ENCODE peak calls at places on chromosome 4, in six cellular contexts. One of them, this sample, is unnamed.

GRCh38 chr4:119314356-119314755 is 7.6 kb downstream of the FABP2 start:
- DNase-seq in cardiac muscle cell: peak; percentile 64
- DNase-seq in pancreas: no peak
- DNase-seq in tibial artery: no peak
- DNase-seq in IMR-90: peak; percentile 59
- DNase-seq in tibial nerve: no peak
- DNase-seq in this sample: no peak

GRCh38 chr4:152258804-152259708 is 276.8 kb downstream of the FBXW7 start:
- DNase-seq in tibial artery: no peak
- DNase-seq in pancreas: no peak
- DNase-seq in tibial nerve: no peak
- DNase-seq in cardiac muscle cell: no peak
- DNase-seq in IMR-90: peak; percentile 73
- DNase-seq in this sample: no peak

GRCh38 chr4:158015241-158015640 is 157.6 kb downstream of the GASK1B start:
- DNase-seq in IMR-90: peak; percentile 60
- DNase-seq in pancreas: no peak
- DNase-seq in tibial nerve: no peak
- DNase-seq in cardiac muscle cell: no peak
- DNase-seq in tibial artery: no peak
- DNase-seq in this sample: no peak

GRCh38 chr4:117793786-117794369 is 240.4 kb upstream of the NDST3 start:
- DNase-seq in tibial nerve: no peak
- DNase-seq in tibial artery: no peak
- DNase-seq in cardiac muscle cell: no peak
- DNase-seq in IMR-90: no peak
- DNase-seq in pancreas: no peak
- DNase-seq in this sample: no peak

GRCh38 chr4:185532327-185532726 is 3.0 kb downstream of the PDLIM3 start:
- DNase-seq in tibial artery: peak; percentile 62
- DNase-seq in pancreas: no peak
- DNase-seq in tibial nerve: no peak
- DNase-seq in cardiac muscle cell: no peak
- DNase-seq in IMR-90: no peak
- DNase-seq in this sample: no peak

GRCh38 chr4:106496066-106496465 is 127.5 kb upstream of the GIMD1 start:
- DNase-seq in tibial nerve: no peak
- DNase-seq in pancreas: no peak
- DNase-seq in tibial artery: no peak
- DNase-seq in IMR-90: no peak
- DNase-seq in cardiac muscle cell: no peak
- DNase-seq in this sample: no peak

GRCh38 chr4:103499094-103499493 is 220.7 kb downstream of the TACR3 start:
- DNase-seq in cardiac muscle cell: no peak
- DNase-seq in tibial nerve: no peak
- DNase-seq in tibial artery: no peak
- DNase-seq in pancreas: no peak
- DNase-seq in IMR-90: no peak
- DNase-seq in this sample: no peak

GRCh38 chr4:177505171-177505615 is 63.0 kb upstream of the AGA start:
- DNase-seq in tibial nerve: no peak
- DNase-seq in IMR-90: no peak
- DNase-seq in cardiac muscle cell: no peak
- DNase-seq in pancreas: no peak
- DNase-seq in tibial artery: no peak
- DNase-seq in this sample: no peak

GRCh38 chr4:8608714-8609391 is 16.3 kb downstream of the CPZ start:
- DNase-seq in tibial artery: no peak
- DNase-seq in IMR-90: no peak
- DNase-seq in pancreas: no peak
- DNase-seq in cardiac muscle cell: no peak
- DNase-seq in tibial nerve: no peak
- DNase-seq in this sample: no peak

GRCh38 chr4:109996531-109996930 is 83.8 kb downstream of the EGF start:
- DNase-seq in pancreas: no peak
- DNase-seq in tibial artery: no peak
- DNase-seq in IMR-90: no peak
- DNase-seq in cardiac muscle cell: no peak
- DNase-seq in tibial nerve: no peak
- DNase-seq in this sample: no peak

GRCh38 chr4:33149658-33150057 is 2429.5 kb downstream of the PCDH7 start:
- DNase-seq in tibial artery: no peak
- DNase-seq in cardiac muscle cell: no peak
- DNase-seq in pancreas: no peak
- DNase-seq in tibial nerve: no peak
- DNase-seq in IMR-90: no peak
- DNase-seq in this sample: no peak

GRCh38 chr4:8730681-8731080 is 138.1 kb downstream of the CPZ start:
- DNase-seq in tibial artery: peak; percentile 14
- DNase-seq in pancreas: no peak
- DNase-seq in IMR-90: no peak
- DNase-seq in cardiac muscle cell: no peak
- DNase-seq in tibial nerve: no peak
- DNase-seq in this sample: no peak

GRCh38 chr4:48756689-48757220 is 23.3 kb downstream of the FRYL start:
- DNase-seq in tibial artery: no peak
- DNase-seq in cardiac muscle cell: no peak
- DNase-seq in pancreas: no peak
- DNase-seq in IMR-90: peak; percentile 53
- DNase-seq in tibial nerve: no peak
- DNase-seq in this sample: no peak

GRCh38 chr4:15690020-15690809 is 8.6 kb downstream of the FAM200B start:
- DNase-seq in tibial nerve: no peak
- DNase-seq in pancreas: no peak
- DNase-seq in tibial artery: no peak
- DNase-seq in cardiac muscle cell: no peak
- DNase-seq in IMR-90: peak; percentile 93
- DNase-seq in this sample: no peak

GRCh38 chr4:145819246-145820181 is 119.1 kb downstream of the ZNF827 start:
- DNase-seq in IMR-90: no peak
- DNase-seq in tibial nerve: no peak
- DNase-seq in pancreas: no peak
- DNase-seq in tibial artery: no peak
- DNase-seq in cardiac muscle cell: no peak
- DNase-seq in this sample: no peak
- H3K36me3 ChIP-seq in IMR-90: peaks cover 2% of the 10 kb centered on the region
- H3K36me3 ChIP-seq in tibial nerve: no peaks in the 10 kb centered on the region
- H3K36me3 ChIP-seq in pancreas: no peaks in the 10 kb centered on the region
- H3K36me3 ChIP-seq in tibial artery: no peaks in the 10 kb centered on the region
- H3K36me3 ChIP-seq in cardiac muscle cell: peaks cover 41% of the 10 kb centered on the region
- H3K36me3 ChIP-seq in this sample: peaks cover 22% of the 10 kb centered on the region

GRCh38 chr4:148068065-148068911 is 336.4 kb downstream of the ARHGAP10 start:
- DNase-seq in tibial nerve: no peak
- DNase-seq in pancreas: no peak
- DNase-seq in tibial artery: no peak
- DNase-seq in cardiac muscle cell: no peak
- DNase-seq in IMR-90: no peak
- DNase-seq in this sample: no peak
- TF ChIP-seq CTCF in tibial nerve: no peak
- TF ChIP-seq CTCF in pancreas: no peak
- TF ChIP-seq CTCF in tibial artery: no peak
- TF ChIP-seq CTCF in cardiac muscle cell: no peak
- TF ChIP-seq CTCF in IMR-90: no peak
- TF ChIP-seq CTCF in this sample: no peak

GRCh38 chr4:477686-478085 is 21.3 kb downstream of the ZNF721 start:
- DNase-seq in cardiac muscle cell: no peak
- DNase-seq in tibial nerve: no peak
- DNase-seq in tibial artery: no peak
- DNase-seq in IMR-90: no peak
- DNase-seq in pancreas: no peak
- DNase-seq in this sample: no peak

GRCh38 chr4:473575-474457 is 25.1 kb downstream of the ZNF721 start:
- DNase-seq in tibial nerve: peak; percentile 90
- DNase-seq in tibial artery: peak; percentile 95
- DNase-seq in pancreas: peak; percentile 92
- DNase-seq in IMR-90: peak; percentile 99
- DNase-seq in cardiac muscle cell: peak; percentile 98
- DNase-seq in this sample: peak; percentile 93

GRCh38 chr4:475962-476361 is 23.0 kb downstream of the ZNF721 start:
- DNase-seq in pancreas: no peak
- DNase-seq in tibial artery: no peak
- DNase-seq in tibial nerve: no peak
- DNase-seq in cardiac muscle cell: no peak
- DNase-seq in IMR-90: no peak
- DNase-seq in this sample: no peak

GRCh38 chr4:476501-476900 is 22.5 kb downstream of the ZNF721 start:
- DNase-seq in cardiac muscle cell: no peak
- DNase-seq in tibial artery: no peak
- DNase-seq in IMR-90: peak; percentile 25
- DNase-seq in tibial nerve: no peak
- DNase-seq in pancreas: no peak
- DNase-seq in this sample: no peak

DNA sequence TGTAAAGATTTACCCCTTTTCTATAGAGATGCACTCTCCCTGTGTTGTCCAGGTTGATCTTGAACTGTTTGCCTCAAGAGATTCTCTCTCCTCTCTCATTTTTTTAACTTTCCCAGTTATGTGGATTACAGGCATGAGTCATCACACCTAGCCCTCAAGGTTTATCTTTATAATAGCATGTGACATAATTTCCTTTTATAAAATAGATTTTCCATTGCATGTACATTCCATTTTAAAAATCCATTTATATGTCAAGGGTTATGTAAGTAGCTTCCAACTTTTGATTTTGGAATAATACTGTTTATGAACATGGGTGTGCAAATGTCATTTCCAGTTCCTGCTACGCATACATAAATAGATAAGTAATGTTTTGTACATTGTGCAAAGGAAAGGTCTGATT is 20.6 kb downstream of the ZNF721 start:
- DNase-seq in IMR-90: peak; percentile 44
- DNase-seq in pancreas: no peak
- DNase-seq in tibial nerve: no peak
- DNase-seq in tibial artery: no peak
- DNase-seq in cardiac muscle cell: no peak
- DNase-seq in this sample: no peak
- H3K9me3 ChIP-seq in IMR-90: peaks cover 16% of the 10 kb centered on the region
- H3K9me3 ChIP-seq in pancreas: no peaks in the 10 kb centered on the region
- H3K9me3 ChIP-seq in tibial nerve: no peaks in the 10 kb centered on the region
- H3K9me3 ChIP-seq in tibial artery: peaks cover 8% of the 10 kb centered on the region
- H3K9me3 ChIP-seq in cardiac muscle cell: no peaks in the 10 kb centered on the region
- H3K9me3 ChIP-seq in this sample: peaks cover 41% of the 10 kb centered on the region

GRCh38 chr4:77001907-77002306 is 52.4 kb downstream of the SEPTIN11 start:
- DNase-seq in cardiac muscle cell: peak; percentile 30
- DNase-seq in tibial nerve: no peak
- DNase-seq in IMR-90: peak; percentile 79
- DNase-seq in tibial artery: no peak
- DNase-seq in pancreas: no peak
- DNase-seq in this sample: no peak
- H3K36me3 ChIP-seq in cardiac muscle cell: no peaks in the 10 kb centered on the region
- H3K36me3 ChIP-seq in tibial nerve: peaks cover 69% of the 10 kb centered on the region
- H3K36me3 ChIP-seq in IMR-90: peaks cover 47% of the 10 kb centered on the region
- H3K36me3 ChIP-seq in tibial artery: peaks cover 17% of the 10 kb centered on the region
- H3K36me3 ChIP-seq in pancreas: no peaks in the 10 kb centered on the region
- H3K36me3 ChIP-seq in this sample: peaks cover 3% of the 10 kb centered on the region

GRCh38 chr4:164239976-164240375 is 514.0 kb upstream of the SMIM31 start:
- DNase-seq in pancreas: no peak
- DNase-seq in tibial artery: no peak
- DNase-seq in tibial nerve: no peak
- DNase-seq in cardiac muscle cell: no peak
- DNase-seq in IMR-90: no peak
- DNase-seq in this sample: no peak
- TF ChIP-seq CTCF in pancreas: no peak
- TF ChIP-seq CTCF in tibial artery: no peak
- TF ChIP-seq CTCF in tibial nerve: no peak
- TF ChIP-seq CTCF in cardiac muscle cell: no peak
- TF ChIP-seq CTCF in IMR-90: no peak
- TF ChIP-seq CTCF in this sample: no peak

GRCh38 chr4:166637816-166638215 is 596.5 kb downstream of the SPOCK3 start:
- DNase-seq in IMR-90: no peak
- DNase-seq in tibial artery: no peak
- DNase-seq in pancreas: no peak
- DNase-seq in tibial nerve: no peak
- DNase-seq in cardiac muscle cell: no peak
- DNase-seq in this sample: no peak
- H3K9me3 ChIP-seq in IMR-90: peaks cover 11% of the 10 kb centered on the region
- H3K9me3 ChIP-seq in tibial artery: no peaks in the 10 kb centered on the region
- H3K9me3 ChIP-seq in pancreas: no peaks in the 10 kb centered on the region
- H3K9me3 ChIP-seq in tibial nerve: no peaks in the 10 kb centered on the region
- H3K9me3 ChIP-seq in cardiac muscle cell: no peaks in the 10 kb centered on the region
- H3K9me3 ChIP-seq in this sample: no peaks in the 10 kb centered on the region

GRCh38 chr4:57098415-57098814 is 11.8 kb downstream of the IGFBP7 start:
- DNase-seq in cardiac muscle cell: peak; percentile 51
- DNase-seq in IMR-90: no peak
- DNase-seq in pancreas: no peak
- DNase-seq in tibial artery: no peak
- DNase-seq in tibial nerve: no peak
- DNase-seq in this sample: no peak

GRCh38 chr4:57099363-57099762 is 10.8 kb downstream of the IGFBP7 start:
- DNase-seq in tibial nerve: no peak
- DNase-seq in pancreas: no peak
- DNase-seq in tibial artery: no peak
- DNase-seq in cardiac muscle cell: no peak
- DNase-seq in IMR-90: no peak
- DNase-seq in this sample: no peak

GRCh38 chr4:57095956-57096355 is 14.2 kb downstream of the IGFBP7 start:
- DNase-seq in tibial artery: no peak
- DNase-seq in tibial nerve: no peak
- DNase-seq in pancreas: no peak
- DNase-seq in cardiac muscle cell: no peak
- DNase-seq in IMR-90: no peak
- DNase-seq in this sample: no peak

GRCh38 chr4:57098945-57099344 is 11.2 kb downstream of the IGFBP7 start:
- DNase-seq in pancreas: no peak
- DNase-seq in IMR-90: peak; percentile 91
- DNase-seq in cardiac muscle cell: no peak
- DNase-seq in tibial nerve: no peak
- DNase-seq in tibial artery: no peak
- DNase-seq in this sample: no peak

DNA sequence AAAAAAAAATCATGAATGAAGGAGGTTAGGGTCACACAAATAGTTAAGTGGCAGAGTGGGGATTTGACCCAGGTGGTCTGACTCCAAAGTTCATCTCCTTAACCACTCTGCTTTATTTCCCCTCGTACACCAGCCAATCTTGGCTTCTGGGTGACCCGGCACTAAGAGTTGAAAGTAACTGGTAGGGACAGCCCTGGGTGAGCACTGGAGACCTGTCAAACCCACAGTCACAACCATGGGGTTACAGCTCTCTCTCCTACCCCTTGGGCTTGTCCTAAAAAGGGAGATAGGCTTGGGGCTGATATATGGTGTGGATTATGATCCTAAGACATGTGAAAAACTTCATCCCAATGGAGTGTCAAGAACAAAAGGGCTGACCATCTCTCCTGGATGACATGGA is 12.5 kb downstream of the IGFBP7 start:
- DNase-seq in pancreas: no peak
- DNase-seq in tibial artery: no peak
- DNase-seq in tibial nerve: no peak
- DNase-seq in cardiac muscle cell: no peak
- DNase-seq in IMR-90: no peak
- DNase-seq in this sample: no peak
- H3K36me3 ChIP-seq in pancreas: no peaks in the 10 kb centered on the region
- H3K36me3 ChIP-seq in tibial artery: no peaks in the 10 kb centered on the region
- H3K36me3 ChIP-seq in tibial nerve: no peaks in the 10 kb centered on the region
- H3K36me3 ChIP-seq in cardiac muscle cell: no peaks in the 10 kb centered on the region
- H3K36me3 ChIP-seq in IMR-90: no peaks in the 10 kb centered on the region
- H3K36me3 ChIP-seq in this sample: no peaks in the 10 kb centered on the region

DNA sequence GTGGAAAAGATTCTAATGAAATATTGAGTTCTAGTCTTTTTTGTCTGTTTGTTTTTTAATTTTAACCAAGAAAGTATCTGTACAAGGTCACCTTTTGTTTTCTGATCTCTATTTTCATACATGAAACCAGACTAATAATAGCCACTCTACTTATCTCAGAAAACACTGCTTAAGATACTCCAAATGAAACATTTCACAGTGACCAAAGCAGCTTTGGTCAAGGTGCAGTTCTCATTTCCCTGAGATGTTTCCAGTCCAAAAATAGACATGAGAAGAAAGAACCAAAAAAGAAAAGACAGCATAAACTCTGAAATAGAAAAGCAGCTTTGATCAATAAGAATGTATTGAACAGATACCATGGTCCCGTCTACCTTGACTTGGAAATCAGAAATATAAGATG is 782.8 kb downstream of the RAB28 start:
- DNase-seq in tibial nerve: no peak
- DNase-seq in IMR-90: no peak
- DNase-seq in pancreas: no peak
- DNase-seq in cardiac muscle cell: no peak
- DNase-seq in tibial artery: no peak
- DNase-seq in this sample: no peak
- TF ChIP-seq CTCF in tibial nerve: no peak
- TF ChIP-seq CTCF in IMR-90: no peak
- TF ChIP-seq CTCF in pancreas: no peak
- TF ChIP-seq CTCF in cardiac muscle cell: no peak
- TF ChIP-seq CTCF in tibial artery: no peak
- TF ChIP-seq CTCF in this sample: no peak

This sample was measured in CD8-positive, alpha-beta T cell.